ENCODE peak calls at places on chromosomes 4 and X, in six cellular contexts. U is K562, A is aorta, Q is tibial nerve, M is Karpas-422, C is astrocyte of the spinal cord. J is an unnamed sample.

GRCh38 chr4:61877893-61878292 is 677.8 kb downstream of the ADGRL3 start:
- DNase-seq in U (no peak), A (no peak), Q (no peak), M (no peak), C (no peak), J (no peak)

GRCh38 chr4:186723207-186724047 is at the start of gene FAT1:
- DNase-seq in U (peak; percentile 83), A (peak; percentile 76), Q (peak; percentile 40), M (no peak), C (peak; percentile 84), J (peak; percentile 85)

GRCh38 chr4:73103799-73104503 is 34.4 kb upstream of the COX18 start:
- DNase-seq in U (peak; percentile 48), A (no peak), Q (no peak), M (no peak), C (peak; percentile 10), J (no peak)

GRCh38 chrX:131288738-131289511 is at the start of gene IGSF1:
- DNase-seq in U (peak; percentile 45), A (no peak), Q (no peak), M (no peak), C (peak; percentile 38), J (peak; percentile 37)

GRCh38 chr4:146407257-146407656 is 114.5 kb downstream of the SLC10A7 start:
- DNase-seq in U (no peak), A (no peak), Q (no peak), M (no peak), C (no peak), J (no peak)

GRCh38 chrX:13047752-13048151 is 3.3 kb upstream of the FAM9C start:
- DNase-seq in U (no peak), A (no peak), Q (no peak), M (no peak), C (no peak), J (no peak)

GRCh38 chr4:170014359-170015008 is 11.7 kb downstream of the MFAP3L start:
- DNase-seq in U (no peak), A (no peak), Q (no peak), M (no peak), C (peak; percentile 80), J (peak; percentile 41)

GRCh38 chrX:131728295-131729145 is 184.6 kb downstream of the OR13H1 start:
- DNase-seq in U (no peak), A (peak; percentile 79), Q (no peak), M (peak; percentile 94), C (peak; percentile 89), J (peak; percentile 79)

GRCh38 chr4:26871611-26872010 is 11.0 kb downstream of the STIM2 start:
- DNase-seq in U (no peak), A (no peak), Q (no peak), M (no peak), C (no peak), J (no peak)

GRCh38 chr4:156556326-156556725 is 415.3 kb downstream of the PDGFC start:
- DNase-seq in U (no peak), A (no peak), Q (no peak), M (no peak), C (no peak), J (no peak)

GRCh38 chr4:47831026-47831689 is 6.7 kb downstream of the CORIN start:
- DNase-seq in U (no peak), A (no peak), Q (no peak), M (no peak), C (no peak), J (no peak)

GRCh38 chrX:103919336-103919682 is 43.1 kb upstream of the TMSB15B start:
- DNase-seq in U (no peak), A (no peak), Q (peak; percentile 7), M (peak; percentile 77), C (peak; percentile 56), J (no peak)

DNA sequence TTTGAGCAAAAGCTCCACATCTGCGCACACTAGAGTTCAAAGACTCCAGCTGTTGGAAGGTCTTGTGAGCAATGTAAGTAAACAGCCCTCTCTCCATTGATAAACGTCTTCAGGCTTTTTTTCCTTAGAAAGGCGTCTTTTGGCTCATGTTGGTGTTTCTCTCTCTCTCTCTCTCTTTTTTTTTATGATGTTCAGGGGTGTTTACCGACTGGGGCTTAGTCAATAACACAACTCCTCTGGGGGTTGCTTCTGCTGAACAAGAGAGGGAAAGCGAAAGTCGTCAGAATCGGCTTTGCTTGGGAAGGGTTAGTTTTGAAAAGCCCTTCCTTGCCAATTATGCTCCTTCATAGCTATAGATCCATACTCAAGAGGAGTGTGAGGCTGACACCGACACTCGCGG is 53.1 kb upstream of the C1QTNF7 start:
- DNase-seq in U (no peak), A (no peak), Q (no peak), M (no peak), C (peak; percentile 40), J (no peak)
- H3K4me3 ChIP-seq in U (no peak overlapping the region), A (no peak overlapping the region), Q (no peak overlapping the region), M (no peak overlapping the region), C (peak overlapping the region; percentile 8), J (peak overlapping the region; percentile 28)

DNA sequence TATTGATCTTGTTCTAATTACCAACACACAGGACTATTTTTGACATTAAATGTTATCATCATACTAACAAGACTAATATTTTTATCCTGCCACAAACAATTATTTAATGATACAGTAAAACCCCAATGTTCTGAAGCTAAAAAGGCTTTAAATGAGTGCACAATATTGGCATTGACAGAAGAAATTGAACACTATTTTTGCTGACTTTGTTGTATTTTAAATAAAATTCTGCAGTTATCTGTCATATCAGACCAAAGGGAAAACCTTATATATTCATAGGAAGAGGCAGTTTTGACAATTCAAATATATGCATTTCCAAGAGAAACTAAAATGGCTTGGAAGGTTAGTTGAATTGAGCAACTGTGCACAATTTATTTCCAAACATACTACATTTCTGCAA is 397.8 kb upstream of the GALNT7 start:
- DNase-seq in U (no peak), A (no peak), Q (no peak), M (no peak), C (no peak), J (no peak)
- H3K4me3 ChIP-seq in U (no peak overlapping the region), A (no peak overlapping the region), Q (no peak overlapping the region), M (no peak overlapping the region), C (no peak overlapping the region), J (no peak overlapping the region)

GRCh38 chr4:102823897-102824296 is 3.5 kb downstream of the UBE2D3 start:
- DNase-seq in U (no peak), A (no peak), Q (no peak), M (no peak), C (no peak), J (no peak)
- H3K4me3 ChIP-seq in U (peak overlapping the region; percentile 97), A (no peak overlapping the region), Q (peak overlapping the region; percentile 68), M (peak overlapping the region; percentile 93), C (peak overlapping the region; percentile 79), J (peak overlapping the region; percentile 93)

DNA sequence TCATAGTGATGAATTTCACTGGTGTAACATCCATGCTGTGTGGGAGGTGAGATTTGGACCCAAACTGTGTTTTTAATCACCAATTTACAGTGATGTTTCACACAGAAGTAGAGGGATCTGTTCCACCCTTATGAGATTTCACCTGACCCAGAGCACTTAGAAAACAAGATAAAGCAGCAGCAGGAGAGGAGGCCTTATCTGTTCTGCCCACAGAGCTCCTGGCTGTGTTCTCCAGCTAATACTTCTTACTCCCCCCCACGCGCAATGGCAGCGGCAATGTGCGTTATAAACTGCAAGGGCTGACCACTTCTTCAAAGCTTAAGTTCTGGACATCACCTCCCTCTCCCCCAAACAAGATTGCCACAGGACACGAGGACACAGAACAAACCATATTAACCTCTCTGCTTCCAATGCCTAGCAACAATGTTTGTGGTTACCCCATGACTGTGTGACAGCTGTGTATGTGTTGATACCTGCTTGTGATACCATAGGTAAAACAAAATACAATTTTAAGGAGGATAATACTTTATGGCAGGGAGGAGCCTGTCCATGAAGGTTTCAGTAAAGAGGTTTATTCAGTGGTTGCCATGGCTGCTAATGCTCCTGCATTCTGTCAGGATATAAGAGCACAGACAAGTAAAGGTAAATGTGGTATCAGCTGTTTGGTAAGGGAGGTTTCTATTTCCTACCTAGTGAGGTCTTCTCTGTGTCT is 210.1 kb downstream of the SOWAHB start:
- DNase-seq in U (no peak), A (no peak), Q (no peak), M (no peak), C (no peak), J (no peak)
- H3K4me3 ChIP-seq in U (no peak overlapping the region), A (peak overlapping the region; percentile 93), Q (no peak overlapping the region), M (no peak overlapping the region), C (no peak overlapping the region), J (no peak overlapping the region)

GRCh38 chr4:68346461-68346860 is 3.4 kb downstream of the YTHDC1 start:
- DNase-seq in U (no peak), A (no peak), Q (no peak), M (no peak), C (no peak), J (no peak)
- H3K4me3 ChIP-seq in U (no peak overlapping the region), A (no peak overlapping the region), Q (no peak overlapping the region), M (no peak overlapping the region), C (no peak overlapping the region), J (no peak overlapping the region)

GRCh38 chrX:154374361-154375155 is at the start of gene FLNA:
- DNase-seq in U (no peak), A (peak; percentile 79), Q (no peak), M (no peak), C (no peak), J (peak; percentile 54)
- H3K4me3 ChIP-seq in U (peak within 1 kb of the TSS; percentile 8), A (peak within 1 kb of the TSS; percentile 35), Q (peak within 1 kb of the TSS; percentile 22), M (peak within 1 kb of the TSS; percentile 50), C (peak within 1 kb of the TSS; percentile 55), J (peak within 1 kb of the TSS; percentile 55)

GRCh38 chr4:140735779-140736391 is 20.3 kb downstream of the TBC1D9 start:
- DNase-seq in U (no peak), A (no peak), Q (no peak), M (no peak), C (no peak), J (no peak)

GRCh38 chr4:140740422-140740821 is 15.8 kb downstream of the TBC1D9 start:
- DNase-seq in U (no peak), A (no peak), Q (no peak), M (no peak), C (no peak), J (no peak)

GRCh38 chr4:140736669-140737343 is 19.4 kb downstream of the TBC1D9 start:
- DNase-seq in U (no peak), A (no peak), Q (no peak), M (no peak), C (no peak), J (no peak)

GRCh38 chr4:140739971-140740370 is 16.2 kb downstream of the TBC1D9 start:
- DNase-seq in U (no peak), A (no peak), Q (no peak), M (no peak), C (no peak), J (no peak)

DNA sequence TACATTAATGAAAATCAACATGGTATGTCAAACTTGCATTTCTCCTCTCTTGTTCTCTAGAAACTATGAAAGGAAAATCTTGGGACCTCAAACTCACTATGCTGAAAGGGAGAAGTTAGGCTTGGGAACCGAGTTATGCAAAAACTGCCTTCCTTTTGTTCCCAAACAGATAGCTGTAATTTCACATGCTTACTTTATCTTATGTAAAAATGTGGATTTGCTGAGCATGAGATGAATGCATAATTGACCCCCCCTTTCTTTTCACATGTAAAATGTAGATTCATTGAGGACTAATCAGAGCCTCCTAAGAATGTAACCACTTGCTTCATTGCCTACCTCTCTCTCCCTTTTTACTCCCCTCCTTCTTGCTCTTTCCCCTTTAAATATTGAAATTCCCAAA is 18.1 kb downstream of the TBC1D9 start:
- DNase-seq in U (no peak), A (no peak), Q (no peak), M (no peak), C (no peak), J (no peak)
- H3K4me3 ChIP-seq in U (no peak overlapping the region), A (no peak overlapping the region), Q (no peak overlapping the region), M (no peak overlapping the region), C (no peak overlapping the region), J (no peak overlapping the region)

GRCh38 chr4:304987-305680 is at the start of gene ZNF732:
- DNase-seq in U (peak; percentile 9), A (peak; percentile 53), Q (no peak), M (peak; percentile 23), C (peak; percentile 77), J (peak; percentile 45)
- H3K4me3 ChIP-seq in U (no peak within 1 kb of the TSS), A (no peak within 1 kb of the TSS), Q (no peak within 1 kb of the TSS), M (peak within 1 kb of the TSS; percentile 42), C (peak within 1 kb of the TSS; percentile 55), J (no peak within 1 kb of the TSS)

GRCh38 chr4:126233483-126233882 is 918.7 kb downstream of the FAT4 start:
- DNase-seq in U (no peak), A (no peak), Q (no peak), M (no peak), C (no peak), J (no peak)
- H3K4me3 ChIP-seq in U (no peak overlapping the region), A (no peak overlapping the region), Q (no peak overlapping the region), M (no peak overlapping the region), C (no peak overlapping the region), J (no peak overlapping the region)